ENCODE peak calls at places on chromosomes 13 and 19, in five cellular contexts. One of them, this sample, is unnamed. For H3K9me3, the result is how much of the 10 kb centered on the place peaks cover.

GRCh38 chr19:4288091-4288777 is 9.2 kb downstream of the SHD start:
- DNase-seq in NT2/D1: no peak
- DNase-seq in SJCRH30: no peak
- DNase-seq in naive thymus-derived CD4-positive, alpha-beta T cell: no peak
- DNase-seq in OCI-LY7: no peak
- DNase-seq in this sample: no peak

GRCh38 chr13:45792827-45793303 is 58.7 kb downstream of the SIAH3 start:
- DNase-seq in NT2/D1: no peak
- DNase-seq in SJCRH30: no peak
- DNase-seq in naive thymus-derived CD4-positive, alpha-beta T cell: no peak
- DNase-seq in OCI-LY7: no peak
- DNase-seq in this sample: no peak

GRCh38 chr13:75353786-75354193 is 128.2 kb downstream of the TBC1D4 start:
- DNase-seq in NT2/D1: no peak
- DNase-seq in SJCRH30: no peak
- DNase-seq in naive thymus-derived CD4-positive, alpha-beta T cell: no peak
- DNase-seq in OCI-LY7: no peak
- DNase-seq in this sample: no peak

GRCh38 chr13:86877449-86877848 is 793.7 kb upstream of the SLITRK5 start:
- DNase-seq in NT2/D1: no peak
- DNase-seq in SJCRH30: no peak
- DNase-seq in naive thymus-derived CD4-positive, alpha-beta T cell: no peak
- DNase-seq in OCI-LY7: no peak
- DNase-seq in this sample: no peak

GRCh38 chr13:49498211-49498610 is 2.5 kb downstream of the PHF11 start:
- DNase-seq in NT2/D1: no peak
- DNase-seq in SJCRH30: no peak
- DNase-seq in naive thymus-derived CD4-positive, alpha-beta T cell: no peak
- DNase-seq in OCI-LY7: no peak
- DNase-seq in this sample: no peak

GRCh38 chr19:2270572-2271515 is 11.1 kb downstream of the PEAK3 start:
- DNase-seq in NT2/D1: no peak
- DNase-seq in SJCRH30: peak
- DNase-seq in naive thymus-derived CD4-positive, alpha-beta T cell: peak
- DNase-seq in OCI-LY7: peak
- DNase-seq in this sample: peak

GRCh38 chr13:54016548-54016947 is 987.9 kb downstream of the OLFM4 start:
- DNase-seq in NT2/D1: no peak
- DNase-seq in SJCRH30: no peak
- DNase-seq in naive thymus-derived CD4-positive, alpha-beta T cell: no peak
- DNase-seq in OCI-LY7: no peak
- DNase-seq in this sample: no peak

GRCh38 chr13:30016398-30016797 is 166.0 kb upstream of the UBL3 start:
- DNase-seq in NT2/D1: no peak
- DNase-seq in SJCRH30: no peak
- DNase-seq in naive thymus-derived CD4-positive, alpha-beta T cell: no peak
- DNase-seq in OCI-LY7: no peak
- DNase-seq in this sample: no peak

GRCh38 chr19:47750752-47751151 is 5.4 kb downstream of the NOP53 start:
- DNase-seq in NT2/D1: no peak
- DNase-seq in SJCRH30: no peak
- DNase-seq in naive thymus-derived CD4-positive, alpha-beta T cell: no peak
- DNase-seq in OCI-LY7: no peak
- DNase-seq in this sample: no peak

GRCh38 chr19:38478273-38478971 is 44.9 kb downstream of the RYR1 start:
- DNase-seq in NT2/D1: peak
- DNase-seq in SJCRH30: no peak
- DNase-seq in naive thymus-derived CD4-positive, alpha-beta T cell: no peak
- DNase-seq in OCI-LY7: peak
- DNase-seq in this sample: no peak

GRCh38 chr13:34967851-34968562 is 25.9 kb downstream of the NBEA start:
- DNase-seq in NT2/D1: no peak
- DNase-seq in SJCRH30: no peak
- DNase-seq in naive thymus-derived CD4-positive, alpha-beta T cell: no peak
- DNase-seq in OCI-LY7: no peak
- DNase-seq in this sample: no peak

GRCh38 chr13:23541221-23541620 is 29.0 kb upstream of the TNFRSF19 start:
- DNase-seq in NT2/D1: no peak
- DNase-seq in SJCRH30: no peak
- DNase-seq in naive thymus-derived CD4-positive, alpha-beta T cell: no peak
- DNase-seq in OCI-LY7: no peak
- DNase-seq in this sample: no peak

GRCh38 chr19:571127-571974 is 1.0 kb upstream of the BSG start:
- DNase-seq in NT2/D1: no peak
- DNase-seq in SJCRH30: no peak
- DNase-seq in naive thymus-derived CD4-positive, alpha-beta T cell: peak
- DNase-seq in OCI-LY7: peak
- DNase-seq in this sample: peak

GRCh38 chr13:44422755-44423643 is 49.4 kb downstream of the SERP2 start:
- DNase-seq in NT2/D1: no peak
- DNase-seq in SJCRH30: no peak
- DNase-seq in naive thymus-derived CD4-positive, alpha-beta T cell: no peak
- DNase-seq in OCI-LY7: no peak
- DNase-seq in this sample: no peak

GRCh38 chr13:25607096-25607495 is 235.3 kb downstream of the ATP8A2 start:
- DNase-seq in NT2/D1: no peak
- DNase-seq in SJCRH30: no peak
- DNase-seq in naive thymus-derived CD4-positive, alpha-beta T cell: no peak
- DNase-seq in OCI-LY7: no peak
- DNase-seq in this sample: no peak

GRCh38 chr19:2059422-2060201 is 8.6 kb upstream of the MKNK2 start:
- DNase-seq in NT2/D1: no peak
- DNase-seq in SJCRH30: no peak
- DNase-seq in naive thymus-derived CD4-positive, alpha-beta T cell: no peak
- DNase-seq in OCI-LY7: no peak
- DNase-seq in this sample: no peak

GRCh38 chr13:107099661-107100060 is 531.7 kb upstream of the ARGLU1 start:
- DNase-seq in NT2/D1: no peak
- DNase-seq in SJCRH30: no peak
- DNase-seq in naive thymus-derived CD4-positive, alpha-beta T cell: no peak
- DNase-seq in OCI-LY7: no peak
- DNase-seq in this sample: no peak

GRCh38 chr13:28423010-28423409 is 71.9 kb downstream of the FLT1 start:
- DNase-seq in NT2/D1: no peak
- DNase-seq in SJCRH30: no peak
- DNase-seq in naive thymus-derived CD4-positive, alpha-beta T cell: no peak
- DNase-seq in OCI-LY7: peak
- DNase-seq in this sample: no peak

GRCh38 chr19:13978306-13978705 is 26.0 kb downstream of the DCAF15 start:
- DNase-seq in NT2/D1: peak
- DNase-seq in SJCRH30: peak
- DNase-seq in naive thymus-derived CD4-positive, alpha-beta T cell: no peak
- DNase-seq in OCI-LY7: peak
- DNase-seq in this sample: no peak

GRCh38 chr13:28171266-28171665 is 32.9 kb downstream of the PAN3 start:
- DNase-seq in NT2/D1: no peak
- DNase-seq in SJCRH30: no peak
- DNase-seq in naive thymus-derived CD4-positive, alpha-beta T cell: no peak
- DNase-seq in OCI-LY7: no peak
- DNase-seq in this sample: no peak

GRCh38 chr13:114097893-114098688 is 34.3 kb downstream of the RASA3 start:
- DNase-seq in NT2/D1: no peak
- DNase-seq in SJCRH30: no peak
- DNase-seq in naive thymus-derived CD4-positive, alpha-beta T cell: no peak
- DNase-seq in OCI-LY7: no peak
- DNase-seq in this sample: peak

GRCh38 chr13:26722321-26722720 is 38.3 kb downstream of the GPR12 start:
- DNase-seq in NT2/D1: no peak
- DNase-seq in SJCRH30: no peak
- DNase-seq in naive thymus-derived CD4-positive, alpha-beta T cell: no peak
- DNase-seq in OCI-LY7: no peak
- DNase-seq in this sample: no peak

GRCh38 chr13:111893071-111893606 is 173.8 kb upstream of the SOX1 start:
- DNase-seq in NT2/D1: peak
- DNase-seq in SJCRH30: no peak
- DNase-seq in naive thymus-derived CD4-positive, alpha-beta T cell: no peak
- DNase-seq in OCI-LY7: no peak
- DNase-seq in this sample: no peak

DNA sequence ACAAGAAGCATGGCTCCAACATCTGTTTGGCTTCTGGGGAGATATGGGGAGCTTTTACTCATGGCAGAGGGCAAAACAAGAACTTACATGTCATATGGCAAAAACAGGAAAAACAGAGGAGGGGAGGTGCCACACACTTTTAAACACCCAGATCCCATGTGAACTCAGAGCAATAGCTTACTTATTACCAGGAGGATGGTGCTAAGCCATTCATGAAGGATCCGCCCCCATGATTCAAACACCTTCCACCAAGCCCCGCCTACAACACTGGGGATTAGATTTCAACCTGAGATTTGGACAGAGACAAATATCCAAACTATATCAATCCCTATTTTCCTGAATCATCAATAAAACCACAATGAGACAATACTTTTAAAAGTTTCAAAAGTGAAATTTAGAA is 712.1 kb downstream of the PCDH9 start:
- DNase-seq in NT2/D1: no peak
- DNase-seq in SJCRH30: no peak
- DNase-seq in naive thymus-derived CD4-positive, alpha-beta T cell: no peak
- DNase-seq in OCI-LY7: no peak
- DNase-seq in this sample: no peak
- H3K9me3 ChIP-seq in NT2/D1: under half
- H3K9me3 ChIP-seq in SJCRH30: under half
- H3K9me3 ChIP-seq in naive thymus-derived CD4-positive, alpha-beta T cell: under half
- H3K9me3 ChIP-seq in OCI-LY7: under half
- H3K9me3 ChIP-seq in this sample: under half

GRCh38 chr19:36894849-36895383 is 21.2 kb downstream of the ZNF829 start:
- DNase-seq in NT2/D1: no peak
- DNase-seq in SJCRH30: no peak
- DNase-seq in naive thymus-derived CD4-positive, alpha-beta T cell: no peak
- DNase-seq in OCI-LY7: no peak
- DNase-seq in this sample: no peak
- H3K9me3 ChIP-seq in NT2/D1: half or more
- H3K9me3 ChIP-seq in SJCRH30: half or more
- H3K9me3 ChIP-seq in naive thymus-derived CD4-positive, alpha-beta T cell: under half
- H3K9me3 ChIP-seq in OCI-LY7: under half
- H3K9me3 ChIP-seq in this sample: half or more

DNA sequence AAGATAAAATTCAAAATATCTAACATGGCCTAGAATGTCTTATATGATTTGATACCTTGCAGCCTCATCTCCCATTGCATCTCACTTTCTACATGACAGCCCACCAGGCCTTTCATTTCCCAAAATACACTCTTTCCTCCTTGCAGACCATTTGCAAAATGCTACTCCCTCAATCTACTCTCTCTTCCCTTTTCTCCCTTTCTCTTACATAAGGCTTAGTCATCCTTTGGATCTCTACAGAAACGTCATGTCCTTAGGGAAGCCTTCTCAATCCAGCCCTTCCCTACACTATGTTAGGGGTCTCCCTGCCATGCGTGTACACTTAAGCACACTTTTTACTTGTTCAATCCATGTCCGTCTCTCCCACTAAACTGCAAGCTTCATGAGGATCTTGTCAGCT is 11.8 kb upstream of the WBP4 start:
- DNase-seq in NT2/D1: no peak
- DNase-seq in SJCRH30: no peak
- DNase-seq in naive thymus-derived CD4-positive, alpha-beta T cell: no peak
- DNase-seq in OCI-LY7: no peak
- DNase-seq in this sample: no peak
- H3K9me3 ChIP-seq in NT2/D1: under half
- H3K9me3 ChIP-seq in SJCRH30: under half
- H3K9me3 ChIP-seq in naive thymus-derived CD4-positive, alpha-beta T cell: under half
- H3K9me3 ChIP-seq in OCI-LY7: under half
- H3K9me3 ChIP-seq in this sample: under half

GRCh38 chr13:42651936-42652641 is 78.1 kb downstream of the TNFSF11 start:
- DNase-seq in NT2/D1: no peak
- DNase-seq in SJCRH30: no peak
- DNase-seq in naive thymus-derived CD4-positive, alpha-beta T cell: no peak
- DNase-seq in OCI-LY7: no peak
- DNase-seq in this sample: no peak
- H3K9me3 ChIP-seq in NT2/D1: under half
- H3K9me3 ChIP-seq in SJCRH30: under half
- H3K9me3 ChIP-seq in naive thymus-derived CD4-positive, alpha-beta T cell: under half
- H3K9me3 ChIP-seq in OCI-LY7: under half
- H3K9me3 ChIP-seq in this sample: under half

GRCh38 chr19:54682306-54682705 is 19.5 kb downstream of the LILRB4 start:
- DNase-seq in NT2/D1: no peak
- DNase-seq in SJCRH30: no peak
- DNase-seq in naive thymus-derived CD4-positive, alpha-beta T cell: no peak
- DNase-seq in OCI-LY7: no peak
- DNase-seq in this sample: no peak

GRCh38 chr19:54684537-54684936 is 21.8 kb downstream of the LILRB4 start:
- DNase-seq in NT2/D1: peak
- DNase-seq in SJCRH30: peak
- DNase-seq in naive thymus-derived CD4-positive, alpha-beta T cell: no peak
- DNase-seq in OCI-LY7: peak
- DNase-seq in this sample: no peak
- H3K9me3 ChIP-seq in NT2/D1: under half
- H3K9me3 ChIP-seq in SJCRH30: under half
- H3K9me3 ChIP-seq in naive thymus-derived CD4-positive, alpha-beta T cell: under half
- H3K9me3 ChIP-seq in OCI-LY7: under half
- H3K9me3 ChIP-seq in this sample: under half

DNA sequence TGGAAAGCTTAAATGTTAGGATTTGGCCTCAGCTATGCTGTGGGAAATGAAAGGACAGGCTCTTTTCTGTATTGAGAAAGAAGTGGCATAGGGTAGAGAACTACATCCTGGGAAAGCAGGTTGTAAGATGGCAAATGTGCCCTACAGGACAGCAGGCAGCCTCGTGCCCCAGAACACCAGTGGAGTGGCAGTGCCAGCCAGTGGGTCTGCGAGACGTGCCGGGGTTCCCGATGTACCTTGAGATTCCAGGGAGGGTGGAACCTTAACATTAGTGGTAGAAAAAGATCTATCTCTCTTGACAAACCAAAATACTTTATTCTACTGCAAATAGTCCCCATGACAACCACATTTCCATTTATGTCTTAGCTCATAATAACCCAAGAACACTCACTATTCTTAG is 42.7 kb downstream of the DCLK1 start:
- DNase-seq in NT2/D1: no peak
- DNase-seq in SJCRH30: no peak
- DNase-seq in naive thymus-derived CD4-positive, alpha-beta T cell: no peak
- DNase-seq in OCI-LY7: no peak
- DNase-seq in this sample: no peak
- H3K9me3 ChIP-seq in NT2/D1: under half
- H3K9me3 ChIP-seq in SJCRH30: under half
- H3K9me3 ChIP-seq in naive thymus-derived CD4-positive, alpha-beta T cell: under half
- H3K9me3 ChIP-seq in OCI-LY7: under half
- H3K9me3 ChIP-seq in this sample: under half

DNA sequence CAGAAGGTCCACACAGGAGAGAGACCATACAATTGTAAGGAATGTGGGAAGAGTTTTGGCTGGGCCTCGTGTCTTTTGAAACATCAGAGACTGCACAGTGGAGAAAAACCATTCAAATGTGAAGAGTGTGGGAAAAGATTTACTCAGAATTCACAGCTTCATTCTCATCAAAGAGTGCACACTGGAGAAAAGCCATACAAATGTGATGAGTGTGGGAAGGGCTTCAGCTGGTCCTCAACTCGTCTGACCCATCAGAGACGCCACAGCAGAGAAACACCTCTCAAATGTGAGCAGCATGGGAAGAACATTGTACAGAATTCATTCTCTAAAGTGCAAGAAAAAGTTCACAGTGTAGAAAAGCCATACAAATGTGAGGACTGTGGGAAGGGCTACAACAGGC is 5.4 kb upstream of the ZNF225 start:
- DNase-seq in NT2/D1: no peak
- DNase-seq in SJCRH30: no peak
- DNase-seq in naive thymus-derived CD4-positive, alpha-beta T cell: no peak
- DNase-seq in OCI-LY7: no peak
- DNase-seq in this sample: no peak
- H3K9me3 ChIP-seq in NT2/D1: under half
- H3K9me3 ChIP-seq in SJCRH30: under half
- H3K9me3 ChIP-seq in naive thymus-derived CD4-positive, alpha-beta T cell: under half
- H3K9me3 ChIP-seq in OCI-LY7: under half
- H3K9me3 ChIP-seq in this sample: under half

This sample was measured in T-helper 17 cell.